ENCODE peak calls at places on chromosome 10, in five cellular contexts. One of them, this sample, is unnamed.
A peak's percentile ranks its signal among the peaks of the same experiment; 100 is the strongest.

GRCh38 chr10:74544106-74544505 is 282.3 kb upstream of the KAT6B start:
- DNase-seq in WTC11: no peak
- DNase-seq in NCI-H146: no peak
- DNase-seq in stimulated activated CD4-positive, alpha-beta T cell treated with anti-CD3 and anti-CD28 coated beads, TNF-alpha, amount 100 ng/mL, for 4 hours: no peak
- DNase-seq in T-helper 1 cell: no peak
- DNase-seq in this sample: no peak

GRCh38 chr10:124642076-124642710 is 102.0 kb downstream of the FAM53B start:
- DNase-seq in WTC11: no peak
- DNase-seq in NCI-H146: no peak
- DNase-seq in stimulated activated CD4-positive, alpha-beta T cell treated with anti-CD3 and anti-CD28 coated beads, TNF-alpha, amount 100 ng/mL, for 4 hours: no peak
- DNase-seq in T-helper 1 cell: no peak
- DNase-seq in this sample: no peak

GRCh38 chr10:132972149-132972985 is 30.0 kb upstream of the CFAP46 start:
- DNase-seq in NCI-H146: no peak
- DNase-seq in T-helper 1 cell: no peak
- DNase-seq in WTC11: peak; percentile 20
- DNase-seq in stimulated activated CD4-positive, alpha-beta T cell treated with anti-CD3 and anti-CD28 coated beads, TNF-alpha, amount 100 ng/mL, for 4 hours: no peak
- DNase-seq in this sample: no peak

GRCh38 chr10:91311601-91312000 is 91.1 kb downstream of the PCGF5 start:
- DNase-seq in T-helper 1 cell: no peak
- DNase-seq in NCI-H146: no peak
- DNase-seq in WTC11: no peak
- DNase-seq in stimulated activated CD4-positive, alpha-beta T cell treated with anti-CD3 and anti-CD28 coated beads, TNF-alpha, amount 100 ng/mL, for 4 hours: no peak
- DNase-seq in this sample: no peak

GRCh38 chr10:117663750-117664149 is 121.2 kb downstream of the EMX2 start:
- DNase-seq in stimulated activated CD4-positive, alpha-beta T cell treated with anti-CD3 and anti-CD28 coated beads, TNF-alpha, amount 100 ng/mL, for 4 hours: no peak
- DNase-seq in T-helper 1 cell: no peak
- DNase-seq in NCI-H146: peak; percentile 1
- DNase-seq in WTC11: no peak
- DNase-seq in this sample: no peak

GRCh38 chr10:14259696-14260595 is 70.8 kb downstream of the FRMD4A start:
- DNase-seq in T-helper 1 cell: no peak
- DNase-seq in stimulated activated CD4-positive, alpha-beta T cell treated with anti-CD3 and anti-CD28 coated beads, TNF-alpha, amount 100 ng/mL, for 4 hours: no peak
- DNase-seq in WTC11: no peak
- DNase-seq in NCI-H146: peak; percentile 94
- DNase-seq in this sample: no peak

GRCh38 chr10:15859865-15860691 is at the start of gene MINDY3:
- DNase-seq in stimulated activated CD4-positive, alpha-beta T cell treated with anti-CD3 and anti-CD28 coated beads, TNF-alpha, amount 100 ng/mL, for 4 hours: peak; percentile 71
- DNase-seq in NCI-H146: peak; percentile 92
- DNase-seq in WTC11: peak; percentile 60
- DNase-seq in T-helper 1 cell: peak; percentile 66
- DNase-seq in this sample: peak; percentile 75

GRCh38 chr10:794382-794956 is 105.0 kb upstream of the DIP2C start:
- DNase-seq in T-helper 1 cell: no peak
- DNase-seq in WTC11: no peak
- DNase-seq in stimulated activated CD4-positive, alpha-beta T cell treated with anti-CD3 and anti-CD28 coated beads, TNF-alpha, amount 100 ng/mL, for 4 hours: no peak
- DNase-seq in NCI-H146: peak; percentile 26
- DNase-seq in this sample: no peak

GRCh38 chr10:132443605-132443997 is 46.6 kb downstream of the PWWP2B start:
- DNase-seq in NCI-H146: no peak
- DNase-seq in T-helper 1 cell: peak; percentile 58
- DNase-seq in stimulated activated CD4-positive, alpha-beta T cell treated with anti-CD3 and anti-CD28 coated beads, TNF-alpha, amount 100 ng/mL, for 4 hours: peak; percentile 64
- DNase-seq in WTC11: no peak
- DNase-seq in this sample: peak; percentile 64

GRCh38 chr10:114412907-114413386 is 8.6 kb upstream of the AFAP1L2 start:
- DNase-seq in T-helper 1 cell: no peak
- DNase-seq in stimulated activated CD4-positive, alpha-beta T cell treated with anti-CD3 and anti-CD28 coated beads, TNF-alpha, amount 100 ng/mL, for 4 hours: no peak
- DNase-seq in NCI-H146: no peak
- DNase-seq in WTC11: no peak
- DNase-seq in this sample: no peak

GRCh38 chr10:100141446-100142087 is 44.3 kb downstream of the ERLIN1 start:
- DNase-seq in WTC11: no peak
- DNase-seq in T-helper 1 cell: no peak
- DNase-seq in stimulated activated CD4-positive, alpha-beta T cell treated with anti-CD3 and anti-CD28 coated beads, TNF-alpha, amount 100 ng/mL, for 4 hours: no peak
- DNase-seq in NCI-H146: no peak
- DNase-seq in this sample: no peak

GRCh38 chr10:46077141-46077554 is 31.1 kb upstream of the MSMB start:
- DNase-seq in stimulated activated CD4-positive, alpha-beta T cell treated with anti-CD3 and anti-CD28 coated beads, TNF-alpha, amount 100 ng/mL, for 4 hours: no peak
- DNase-seq in T-helper 1 cell: no peak
- DNase-seq in WTC11: no peak
- DNase-seq in NCI-H146: no peak
- DNase-seq in this sample: no peak

GRCh38 chr10:95835149-95835860 is 72.5 kb upstream of the CC2D2B start:
- DNase-seq in stimulated activated CD4-positive, alpha-beta T cell treated with anti-CD3 and anti-CD28 coated beads, TNF-alpha, amount 100 ng/mL, for 4 hours: no peak
- DNase-seq in NCI-H146: no peak
- DNase-seq in WTC11: no peak
- DNase-seq in T-helper 1 cell: no peak
- DNase-seq in this sample: no peak